ENCODE peak calls at places on chromosomes 3 and 15, in five cellular contexts. Y is A549, T is GM23338, B is GM12878, G is K562. O is an unnamed sample.

GRCh38 chr3:195467641-195468390 is 25.0 kb upstream of the ACAP2 start:
- DNase-seq in B (no peak), Y (no peak), T (no peak), G (no peak), O (no peak)

GRCh38 chr3:123724306-123724705 is 139.5 kb upstream of the HACD2 start:
- DNase-seq in G (peak; percentile 3), Y (no peak), B (no peak), T (peak; percentile 78), O (no peak)

GRCh38 chr15:69508659-69509058 is 56.0 kb downstream of the RPLP1 start:
- DNase-seq in B (no peak), Y (no peak), T (no peak), G (no peak), O (no peak)

GRCh38 chr15:76368135-76368588 is 31.6 kb downstream of the ISL2 start:
- DNase-seq in Y (no peak), T (no peak), B (no peak), G (no peak), O (no peak)

GRCh38 chr3:57518276-57518914 is 25.7 kb downstream of the DNAH12 start:
- DNase-seq in Y (no peak), G (no peak), T (no peak), B (no peak), O (no peak)

GRCh38 chr3:60935709-60936108 is 315.5 kb downstream of the FHIT start:
- DNase-seq in T (no peak), B (no peak), Y (no peak), G (no peak), O (no peak)

GRCh38 chr3:24387493-24387892 is 107.2 kb downstream of the THRB start:
- DNase-seq in G (no peak), T (no peak), Y (no peak), B (no peak), O (no peak)

GRCh38 chr15:71748327-71748726 is 62.0 kb upstream of the NR2E3 start:
- DNase-seq in Y (peak; percentile 68), T (no peak), B (no peak), G (no peak), O (no peak)

GRCh38 chr3:11774296-11774877 is 72.3 kb downstream of the TAMM41 start:
- DNase-seq in Y (peak; percentile 74), B (no peak), G (peak; percentile 66), T (peak; percentile 89), O (peak; percentile 52)

GRCh38 chr15:101615986-101616848 is 36.0 kb downstream of the TM2D3 start:
- DNase-seq in T (peak; percentile 88), B (no peak), Y (peak; percentile 74), G (peak; percentile 84), O (peak; percentile 60)

GRCh38 chr15:48355377-48355776 is 24.1 kb downstream of the DUT start:
- DNase-seq in T (no peak), B (no peak), G (no peak), Y (no peak), O (peak; percentile 54)

GRCh38 chr15:101152914-101153313 is 98.9 kb downstream of the CHSY1 start:
- DNase-seq in T (peak; percentile 83), Y (peak; percentile 48), B (no peak), G (peak; percentile 37), O (peak; percentile 28)

GRCh38 chr15:25184356-25185155 is 229.8 kb downstream of the SNRPN start:
- DNase-seq in T (no peak), B (no peak), Y (no peak), G (no peak), O (no peak)

GRCh38 chr3:134029256-134029733 is 430 bp downstream of the SLCO2A1 start:
- DNase-seq in T (peak; percentile 44), B (no peak), Y (no peak), G (no peak), O (no peak)

GRCh38 chr3:181976526-181976925 is 264.8 kb downstream of the SOX2 start:
- DNase-seq in T (no peak), Y (no peak), G (no peak), B (no peak), O (no peak)

GRCh38 chr15:68699124-68699880 is 120.5 kb downstream of the CORO2B start:
- DNase-seq in T (no peak), G (no peak), Y (no peak), B (no peak), O (no peak)

GRCh38 chr3:161648071-161648470 is 151.5 kb downstream of the OTOL1 start:
- DNase-seq in G (no peak), T (no peak), B (no peak), Y (no peak), O (no peak)

GRCh38 chr15:95520511-95520910 is 810.0 kb upstream of the NR2F2 start:
- DNase-seq in T (no peak), B (peak; percentile 15), G (no peak), Y (no peak), O (no peak)

GRCh38 chr15:96171842-96172241 is 158.7 kb upstream of the NR2F2 start:
- DNase-seq in B (no peak), G (no peak), Y (no peak), T (peak; percentile 57), O (peak; percentile 79)

GRCh38 chr3:38084019-38084968 is 45.3 kb downstream of the DLEC1 start:
- DNase-seq in G (peak; percentile 46), T (no peak), B (no peak), Y (peak; percentile 55), O (peak; percentile 12)

GRCh38 chr3:1275495-1275894 is 182.7 kb downstream of the CNTN6 start:
- DNase-seq in Y (no peak), T (peak; percentile 71), G (peak; percentile 11), B (no peak), O (no peak)

GRCh38 chr3:5016218-5017161 is 37.3 kb downstream of the BHLHE40 start:
- DNase-seq in T (no peak), B (no peak), G (peak; percentile 94), Y (peak; percentile 90), O (peak; percentile 86)

GRCh38 chr15:65414841-65415621 is 7.7 kb downstream of the IGDCC4 start:
- DNase-seq in Y (peak; percentile 71), G (no peak), T (peak; percentile 97), B (no peak), O (peak; percentile 59)

GRCh38 chr15:72358532-72359180 is 17.2 kb downstream of the HEXA start:
- DNase-seq in B (no peak), T (no peak), G (peak; percentile 28), Y (no peak), O (peak; percentile 83)

GRCh38 chr3:168094877-168095610 is 680 bp downstream of the GOLIM4 start:
- DNase-seq in Y (peak; percentile 44), T (peak; percentile 81), B (peak; percentile 30), G (peak; percentile 87), O (peak; percentile 75)

GRCh38 chr15:38073278-38073930 is 139.0 kb downstream of the TMCO5A start:
- DNase-seq in Y (no peak), T (peak; percentile 38), B (no peak), G (no peak), O (peak; percentile 43)

GRCh38 chr3:73546961-73547360 is 77.8 kb downstream of the PDZRN3 start:
- DNase-seq in B (no peak), T (no peak), G (no peak), Y (no peak), O (no peak)

GRCh38 chr3:145266368-145266767 is 894.6 kb downstream of the PLOD2 start:
- DNase-seq in G (no peak), T (peak; percentile 50), B (no peak), Y (no peak), O (peak; percentile 2)

GRCh38 chr3:113697192-113698090 is 999 bp upstream of the USF3 start:
- DNase-seq in B (no peak), T (peak; percentile 66), G (peak; percentile 17), Y (peak; percentile 36), O (peak; percentile 7)

GRCh38 chr3:36512561-36512960 is 132.3 kb downstream of the STAC start:
- DNase-seq in G (no peak), B (no peak), Y (no peak), T (no peak), O (no peak)

GRCh38 chr3:172209333-172210321 is 170.2 kb downstream of the FNDC3B start:
- DNase-seq in B (no peak), G (no peak), T (no peak), Y (no peak), O (no peak)

GRCh38 chr3:170228093-170228766 is 6.0 kb downstream of the PRKCI start:
- DNase-seq in G (no peak), B (no peak), Y (no peak), T (no peak), O (no peak)

GRCh38 chr3:170222647-170223541 is 670 bp downstream of the PRKCI start:
- DNase-seq in Y (peak; percentile 69), T (peak; percentile 63), G (peak; percentile 67), B (no peak), O (peak; percentile 12)

GRCh38 chr3:170225166-170225565 is 2.9 kb downstream of the PRKCI start:
- DNase-seq in Y (no peak), T (no peak), G (no peak), B (no peak), O (no peak)

GRCh38 chr3:170221924-170222646 is at the start of gene PRKCI:
- DNase-seq in Y (peak; percentile 98), G (peak; percentile 98), B (peak; percentile 79), T (peak; percentile 99), O (peak; percentile 89)

GRCh38 chr3:170226426-170226960 is 4.3 kb downstream of the PRKCI start:
- DNase-seq in T (no peak), G (no peak), B (no peak), Y (no peak), O (no peak)
- TF ChIP-seq JUNB in T (no peak), G (no peak), B (no peak), Y (no peak), O (no peak)

DNA sequence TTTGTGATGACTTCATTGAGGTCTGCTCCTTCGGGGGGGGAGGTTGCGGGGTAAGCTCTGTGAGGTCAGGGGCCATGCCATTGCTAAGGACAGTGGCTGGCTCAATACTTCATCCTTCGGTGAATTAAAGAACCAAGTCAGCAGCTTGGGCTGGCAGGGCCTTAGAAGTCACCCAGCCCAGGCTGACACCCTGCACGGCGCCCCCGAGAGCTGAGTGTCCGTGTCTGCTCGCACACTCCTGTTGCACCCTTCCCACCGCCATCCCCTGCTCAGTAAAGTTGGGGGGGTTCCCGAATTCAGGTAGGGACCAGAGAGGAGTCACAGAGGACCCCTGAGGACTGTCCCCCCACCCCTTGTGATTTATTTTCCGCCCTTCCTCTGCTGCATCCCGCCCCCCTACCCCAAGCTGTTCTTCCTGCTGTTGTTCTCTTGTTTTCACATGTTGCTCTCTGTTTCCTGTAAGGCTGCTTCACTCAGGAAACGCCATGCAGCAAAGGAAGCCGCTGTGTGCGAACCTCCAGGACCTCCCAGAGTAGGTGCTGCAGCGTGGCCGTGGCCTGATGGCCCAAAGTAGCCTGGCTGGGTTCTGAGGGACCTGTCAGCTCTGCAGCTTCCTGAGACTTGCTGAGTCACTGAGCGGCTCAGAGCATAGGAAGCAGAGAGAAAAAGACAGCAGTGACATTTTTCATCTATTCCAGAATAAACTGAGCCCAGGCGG is 14.4 kb downstream of the EFCC1 start:
- DNase-seq in Y (no peak), G (peak; percentile 69), B (no peak), T (no peak), O (no peak)
- TF ChIP-seq JUNB in Y (no peak), G (no peak), B (no peak), T (no peak), O (no peak)

GRCh38 chr15:52462806-52463360 is 65.8 kb downstream of the MYO5A start:
- DNase-seq in B (no peak), Y (no peak), G (no peak), T (no peak), O (no peak)
- TF ChIP-seq JUNB in B (no peak), Y (no peak), G (no peak), T (no peak), O (no peak)

DNA sequence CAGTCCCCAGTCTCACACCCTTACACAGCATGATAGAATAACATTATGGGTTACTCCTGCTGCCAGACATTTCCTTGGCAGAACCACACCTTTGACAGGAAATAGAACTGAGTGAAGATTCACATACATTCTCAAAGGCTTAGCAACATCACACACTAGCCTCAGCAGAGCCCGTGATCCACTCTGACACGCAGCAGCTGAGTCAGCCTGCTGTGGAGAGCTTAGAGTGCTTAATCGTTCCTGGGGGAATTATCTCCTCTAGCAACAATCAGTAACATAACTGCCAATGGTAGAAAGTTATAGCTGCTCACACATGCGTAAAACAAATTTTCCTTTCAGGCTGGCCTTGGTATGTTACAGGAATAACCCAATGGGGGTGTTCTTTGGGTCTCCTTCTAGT is 382.1 kb downstream of the GAP43 start:
- DNase-seq in T (no peak), G (peak; percentile 69), Y (no peak), B (no peak), O (no peak)
- TF ChIP-seq JUNB in T (no peak), G (no peak), Y (no peak), B (no peak), O (no peak)